ENCODE peak calls at places on chromosomes 4 and X, in five cellular contexts. One of them, this sample, is unnamed.

GRCh38 chr4:81724925-81725329 is 253.2 kb upstream of the RASGEF1B start:
- DNase-seq in GM10248: peak
- DNase-seq in HFF-Myc: no peak
- DNase-seq in Calu3: peak
- DNase-seq in WERI-Rb-1: no peak
- DNase-seq in this sample: peak

GRCh38 chrX:45056428-45057145 is 144.1 kb downstream of the DIPK2B start:
- DNase-seq in WERI-Rb-1: no peak
- DNase-seq in HFF-Myc: no peak
- DNase-seq in Calu3: no peak
- DNase-seq in GM10248: no peak
- DNase-seq in this sample: no peak

GRCh38 chrX:16712825-16713155 is 321 bp upstream of the CTPS2 start:
- DNase-seq in Calu3: no peak
- DNase-seq in WERI-Rb-1: no peak
- DNase-seq in GM10248: no peak
- DNase-seq in HFF-Myc: no peak
- DNase-seq in this sample: peak

GRCh38 chrX:72247206-72247944 is 8.5 kb upstream of the ERCC6L start:
- DNase-seq in HFF-Myc: no peak
- DNase-seq in Calu3: peak
- DNase-seq in WERI-Rb-1: no peak
- DNase-seq in GM10248: no peak
- DNase-seq in this sample: no peak

GRCh38 chrX:45295587-45295986 is 94.9 kb upstream of the DIPK2B start:
- DNase-seq in GM10248: no peak
- DNase-seq in HFF-Myc: peak
- DNase-seq in WERI-Rb-1: peak
- DNase-seq in Calu3: peak
- DNase-seq in this sample: no peak

GRCh38 chr4:113057891-113058290 is 8.4 kb downstream of the ANK2 start:
- DNase-seq in HFF-Myc: no peak
- DNase-seq in Calu3: peak
- DNase-seq in WERI-Rb-1: no peak
- DNase-seq in GM10248: no peak
- DNase-seq in this sample: no peak

GRCh38 chr4:144862221-144862620 is 216.3 kb downstream of the HHIP start:
- DNase-seq in HFF-Myc: no peak
- DNase-seq in Calu3: no peak
- DNase-seq in WERI-Rb-1: no peak
- DNase-seq in GM10248: no peak
- DNase-seq in this sample: no peak

GRCh38 chr4:90495936-90496335 is 368.7 kb downstream of the CCSER1 start:
- DNase-seq in HFF-Myc: no peak
- DNase-seq in WERI-Rb-1: no peak
- DNase-seq in Calu3: no peak
- DNase-seq in GM10248: no peak
- DNase-seq in this sample: no peak

GRCh38 chr4:148704291-148704690 is 262.1 kb upstream of the NR3C2 start:
- DNase-seq in Calu3: no peak
- DNase-seq in GM10248: no peak
- DNase-seq in WERI-Rb-1: no peak
- DNase-seq in HFF-Myc: no peak
- DNase-seq in this sample: no peak
- TF ChIP-seq CTCF in Calu3: no peak
- TF ChIP-seq CTCF in GM10248: no peak
- TF ChIP-seq CTCF in WERI-Rb-1: peak
- TF ChIP-seq CTCF in HFF-Myc: no peak
- TF ChIP-seq CTCF in this sample: no peak

DNA sequence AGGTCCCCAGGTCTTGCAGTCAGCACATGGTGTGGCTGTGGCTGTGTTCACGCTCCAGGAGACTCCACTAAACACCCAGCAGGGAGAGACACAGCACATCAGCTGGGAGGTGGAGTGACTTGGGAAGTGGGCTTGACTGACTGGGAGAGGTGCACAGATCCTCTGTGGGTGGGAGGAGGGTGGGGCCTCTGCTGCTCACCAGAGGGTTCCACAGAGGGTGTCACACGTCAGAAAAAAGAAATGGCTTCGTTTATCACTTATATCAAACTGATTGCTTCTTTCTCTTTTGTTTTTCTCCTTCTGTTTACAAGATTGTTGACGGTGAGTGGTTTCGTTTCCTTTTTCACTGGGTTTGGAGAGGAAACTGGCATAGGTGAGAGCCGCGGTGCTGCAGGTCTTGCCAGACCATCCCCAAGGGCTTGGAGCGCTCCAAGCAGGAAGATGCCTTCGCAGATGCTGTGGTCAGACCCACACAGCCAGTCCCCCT is 24.8 kb upstream of the FAM193A start:
- DNase-seq in GM10248: peak
- DNase-seq in HFF-Myc: no peak
- DNase-seq in WERI-Rb-1: no peak
- DNase-seq in Calu3: no peak
- DNase-seq in this sample: peak
- TF ChIP-seq CTCF in GM10248: no peak
- TF ChIP-seq CTCF in HFF-Myc: no peak
- TF ChIP-seq CTCF in WERI-Rb-1: no peak
- TF ChIP-seq CTCF in Calu3: no peak
- TF ChIP-seq CTCF in this sample: no peak

GRCh38 chrX:56726609-56727008 is 2.4 kb upstream of the NBDY start:
- DNase-seq in HFF-Myc: no peak
- DNase-seq in GM10248: peak
- DNase-seq in Calu3: peak
- DNase-seq in WERI-Rb-1: no peak
- DNase-seq in this sample: peak
- TF ChIP-seq CTCF in HFF-Myc: peak
- TF ChIP-seq CTCF in GM10248: peak
- TF ChIP-seq CTCF in Calu3: no peak
- TF ChIP-seq CTCF in WERI-Rb-1: peak
- TF ChIP-seq CTCF in this sample: peak

DNA sequence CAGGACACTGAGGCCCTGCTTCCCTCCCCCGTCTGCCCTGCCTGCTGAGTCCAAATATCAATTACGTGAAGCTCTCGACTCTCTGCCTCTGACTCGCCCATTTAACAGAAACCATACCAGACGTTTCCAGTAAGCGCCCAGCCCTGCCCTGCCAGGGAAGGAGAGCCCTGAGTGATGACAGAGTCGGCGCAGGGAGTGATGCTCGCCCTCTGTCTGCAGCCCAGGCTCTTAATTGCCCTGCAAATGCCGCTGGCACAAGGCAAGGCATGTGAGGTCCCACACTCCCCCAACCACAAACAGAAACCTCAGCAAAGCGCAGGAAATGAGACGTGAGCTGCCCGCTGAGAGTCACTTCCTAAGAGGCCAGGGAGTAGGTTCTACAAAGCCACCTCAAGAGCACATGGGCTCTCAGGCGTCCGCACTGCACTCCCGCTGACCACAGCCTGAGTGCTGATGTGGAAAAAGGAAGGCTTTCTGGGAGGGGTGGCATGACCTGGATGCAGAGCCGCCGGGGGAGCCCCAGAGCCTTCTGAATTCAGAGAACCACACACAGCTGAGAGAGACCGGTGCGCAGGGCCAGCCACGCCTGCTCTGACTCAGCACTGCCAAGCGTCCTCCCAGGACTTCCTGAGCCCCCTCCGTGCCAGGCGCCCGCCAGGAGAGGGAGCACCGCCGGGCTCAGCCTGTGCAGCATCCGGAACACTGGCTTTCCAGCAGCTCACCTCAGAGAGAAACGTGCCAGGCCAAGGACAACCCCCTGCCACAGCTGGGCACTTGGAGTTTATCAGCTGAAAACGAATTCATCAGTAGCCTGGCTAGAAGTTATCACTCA is 5.3 kb downstream of the ZFYVE28 start:
- DNase-seq in HFF-Myc: peak
- DNase-seq in Calu3: peak
- DNase-seq in WERI-Rb-1: no peak
- DNase-seq in GM10248: peak
- DNase-seq in this sample: peak
- TF ChIP-seq CTCF in HFF-Myc: peak
- TF ChIP-seq CTCF in Calu3: no peak
- TF ChIP-seq CTCF in WERI-Rb-1: peak
- TF ChIP-seq CTCF in GM10248: peak
- TF ChIP-seq CTCF in this sample: peak

DNA sequence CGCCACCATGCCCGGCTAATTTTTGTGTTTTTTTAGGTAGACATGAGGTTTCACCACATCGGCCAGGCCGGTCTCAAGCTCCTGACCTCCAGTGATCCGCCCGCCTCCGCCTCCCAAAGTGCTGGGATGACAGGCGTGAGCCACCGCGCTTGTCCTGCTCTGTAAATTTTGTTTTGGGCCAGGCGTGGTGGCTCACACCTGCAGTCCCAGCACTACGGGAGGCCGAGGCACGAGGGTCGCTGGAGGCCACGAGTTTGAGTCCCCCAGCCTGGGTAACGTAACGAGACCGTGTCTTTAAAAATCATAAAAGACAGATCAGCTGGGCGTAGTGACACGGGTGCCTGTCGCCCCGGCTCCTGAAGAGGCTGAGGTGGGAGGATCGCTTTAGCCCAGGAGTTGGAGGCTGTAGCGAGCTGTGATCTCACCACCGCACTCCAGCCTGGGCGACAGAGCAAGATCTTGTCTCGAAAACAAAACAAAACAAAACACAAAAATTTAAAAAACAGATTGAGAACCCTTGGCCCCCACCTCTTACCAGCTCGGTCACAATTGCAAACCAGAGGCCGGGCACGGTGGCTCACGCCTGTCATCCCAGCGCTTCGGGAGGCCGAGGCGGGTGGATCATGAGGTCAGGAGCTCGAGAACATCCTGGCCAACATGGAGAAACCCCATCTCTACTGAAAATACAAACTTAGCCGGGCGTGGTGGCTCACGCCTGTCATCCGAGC is 34.0 kb upstream of the PPP2R3B start:
- DNase-seq in HFF-Myc: no peak
- DNase-seq in Calu3: no peak
- DNase-seq in WERI-Rb-1: no peak
- DNase-seq in GM10248: no peak
- DNase-seq in this sample: no peak
- TF ChIP-seq CTCF in HFF-Myc: no peak
- TF ChIP-seq CTCF in Calu3: no peak
- TF ChIP-seq CTCF in WERI-Rb-1: no peak
- TF ChIP-seq CTCF in GM10248: no peak
- TF ChIP-seq CTCF in this sample: no peak

GRCh38 chr4:100075486-100076270 is 114.6 kb downstream of the DDIT4L start:
- DNase-seq in Calu3: no peak
- DNase-seq in WERI-Rb-1: no peak
- DNase-seq in GM10248: no peak
- DNase-seq in HFF-Myc: no peak
- DNase-seq in this sample: no peak
- TF ChIP-seq CTCF in Calu3: no peak
- TF ChIP-seq CTCF in WERI-Rb-1: no peak
- TF ChIP-seq CTCF in GM10248: no peak
- TF ChIP-seq CTCF in HFF-Myc: no peak
- TF ChIP-seq CTCF in this sample: no peak

DNA sequence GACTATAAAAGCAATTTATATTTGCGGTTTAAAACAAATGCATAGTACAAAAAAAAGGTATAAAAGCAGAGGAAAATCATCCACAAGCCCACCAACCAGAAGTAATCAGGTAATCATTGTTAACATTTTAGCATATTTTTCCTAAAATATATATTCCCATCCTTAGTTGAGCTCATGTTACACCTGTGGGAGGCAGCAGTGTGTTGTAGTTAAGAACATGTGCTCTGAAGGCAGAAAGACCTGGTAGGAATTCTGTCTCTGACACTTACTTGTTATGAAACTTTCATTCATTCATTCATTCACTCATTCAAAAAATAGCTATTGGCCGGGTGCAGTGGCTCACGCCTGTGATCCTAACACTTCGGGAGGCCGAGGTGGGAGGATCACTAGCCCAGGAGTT is 15.4 kb upstream of the CDKL5 start:
- DNase-seq in HFF-Myc: no peak
- DNase-seq in WERI-Rb-1: peak
- DNase-seq in GM10248: no peak
- DNase-seq in Calu3: no peak
- DNase-seq in this sample: no peak
- TF ChIP-seq CTCF in HFF-Myc: no peak
- TF ChIP-seq CTCF in WERI-Rb-1: peak
- TF ChIP-seq CTCF in GM10248: peak
- TF ChIP-seq CTCF in Calu3: no peak
- TF ChIP-seq CTCF in this sample: no peak

DNA sequence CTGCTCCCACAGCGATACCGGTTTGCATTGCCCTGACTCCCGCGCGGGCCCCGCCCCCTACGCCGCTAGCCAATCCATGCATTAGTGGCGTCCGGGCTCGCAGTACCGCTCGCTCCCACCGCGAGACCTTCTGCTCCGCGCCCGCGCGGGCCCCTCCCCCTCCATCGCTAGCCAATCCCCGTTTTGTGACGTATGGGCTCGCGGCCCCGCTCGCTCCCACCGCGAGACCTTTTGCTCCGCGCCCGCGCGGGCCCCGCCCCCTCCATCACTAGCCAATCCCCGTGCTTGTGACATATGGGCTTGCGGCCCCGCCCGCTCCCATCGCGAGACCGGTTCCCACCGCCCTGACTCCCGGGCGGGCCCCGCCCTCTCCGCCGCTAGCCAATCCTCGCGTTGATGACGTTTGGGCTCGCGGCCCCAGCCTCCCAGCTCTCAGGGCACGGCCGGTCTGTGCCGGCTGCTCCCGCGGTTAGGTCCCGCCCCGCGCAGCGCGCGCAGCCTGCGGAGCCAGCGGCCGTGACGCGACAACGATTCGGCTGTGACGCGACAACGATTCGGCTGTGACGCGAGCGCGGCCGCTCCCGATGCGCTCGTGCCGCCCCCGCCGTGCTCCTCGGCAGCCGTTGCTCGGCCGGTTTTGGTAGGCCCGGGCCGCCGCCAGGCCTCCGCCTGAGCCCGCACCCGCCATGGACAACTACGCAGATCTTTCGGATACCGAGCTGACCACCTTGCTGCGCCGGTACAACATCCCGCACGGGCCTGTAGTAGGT is at the start of gene EMD:
- DNase-seq in WERI-Rb-1: peak
- DNase-seq in HFF-Myc: peak
- DNase-seq in Calu3: peak
- DNase-seq in GM10248: peak
- DNase-seq in this sample: peak
- TF ChIP-seq CTCF in WERI-Rb-1: no peak
- TF ChIP-seq CTCF in HFF-Myc: no peak
- TF ChIP-seq CTCF in Calu3: no peak
- TF ChIP-seq CTCF in GM10248: no peak
- TF ChIP-seq CTCF in this sample: no peak

DNA sequence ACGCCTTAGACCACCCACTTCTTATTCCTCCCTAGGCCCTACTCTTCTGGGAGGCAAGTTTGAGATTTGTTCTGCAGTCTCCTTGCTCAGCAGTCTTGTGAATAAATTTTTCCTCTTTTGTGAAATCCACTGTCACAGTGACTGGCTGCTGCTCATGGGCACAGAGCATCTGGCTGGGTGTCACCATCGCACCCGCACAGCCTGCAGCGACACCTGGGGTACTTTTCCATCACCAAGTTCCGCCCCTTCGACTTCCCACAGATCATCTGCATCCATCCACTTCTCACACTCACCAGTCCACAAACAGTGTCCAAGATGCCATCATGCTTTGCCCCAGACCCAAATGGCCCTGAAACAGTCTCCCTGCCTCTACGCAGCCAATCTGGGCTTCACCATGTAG is 36.4 kb upstream of the AFAP1 start:
- DNase-seq in GM10248: no peak
- DNase-seq in Calu3: no peak
- DNase-seq in HFF-Myc: no peak
- DNase-seq in WERI-Rb-1: no peak
- DNase-seq in this sample: no peak
- TF ChIP-seq CTCF in GM10248: no peak
- TF ChIP-seq CTCF in Calu3: no peak
- TF ChIP-seq CTCF in HFF-Myc: no peak
- TF ChIP-seq CTCF in WERI-Rb-1: no peak
- TF ChIP-seq CTCF in this sample: no peak

This sample was measured in GM20000.